ENCODE peak calls at places on chromosomes 3 and 15, in ten cellular contexts. L is iris pigment epithelial cell; D is EL; N is neuronal stem cell; B is activated naive CD8-positive, alpha-beta T cell treated with anti-CD3 and anti-CD28 coated beads, Interleukin-2, amount 50 U/mL, for 24 hours; I is stimulated activated CD8-positive, alpha-beta memory T cell treated with anti-CD3 and anti-CD28 coated beads, Interleukin-12 subunit alpha, Interleukin-12 subunit beta, amount 100 ng/mL, for 4 hours; S is HTR-8/SVneo; R is kidney; P is GM13976; M is neural crest cell. G is an unnamed sample.

GRCh38 chr3:25325229-25325628 is 102.8 kb upstream of the RARB start:
- DNase-seq in N (no peak), R (no peak), B (no peak), D (no peak), L (no peak), M (no peak), S (no peak), I (no peak), P (no peak), G (no peak)

GRCh38 chr15:68489426-68489825 is 57.5 kb upstream of the ITGA11 start:
- DNase-seq in I (no peak), S (no peak), D (no peak), N (no peak), B (no peak), R (no peak), L (no peak), M (no peak), P (no peak), G (no peak)

GRCh38 chr3:102471001-102471400 is 36.2 kb downstream of the ZPLD1 start:
- DNase-seq in P (no peak), N (no peak), I (no peak), B (no peak), S (no peak), M (no peak), R (no peak), D (no peak), L (no peak), G (no peak)

GRCh38 chr3:195697582-195698324 is 23.0 kb upstream of the MUC20 start:
- DNase-seq in B (no peak), I (no peak), L (peak), R (no peak), N (peak), S (peak), D (peak), P (no peak), M (no peak), G (no peak)

GRCh38 chr3:177337548-177338331 is 140.5 kb upstream of the TBL1XR1 start:
- DNase-seq in N (no peak), R (no peak), I (peak), D (peak), B (peak), S (no peak), P (peak), L (peak), M (no peak), G (no peak)

GRCh38 chr3:134072881-134073582 is 43.3 kb upstream of the SLCO2A1 start:
- DNase-seq in M (no peak), I (no peak), D (no peak), L (no peak), N (no peak), P (no peak), S (no peak), B (no peak), R (peak), G (no peak)

GRCh38 chr15:89043031-89044002 is 44.9 kb upstream of the ABHD2 start:
- DNase-seq in I (no peak), N (no peak), M (no peak), P (no peak), S (no peak), L (no peak), D (no peak), B (no peak), R (no peak), G (no peak)

GRCh38 chr3:127745656-127746399 is 73.1 kb downstream of the ABTB1 start:
- DNase-seq in B (no peak), M (no peak), I (no peak), N (no peak), D (no peak), L (no peak), S (no peak), R (no peak), P (no peak), G (no peak)

GRCh38 chr15:52224211-52224610 is 33.0 kb upstream of the GNB5 start:
- DNase-seq in R (no peak), N (no peak), L (no peak), D (no peak), I (no peak), M (no peak), B (no peak), P (no peak), S (no peak), G (no peak)

GRCh38 chr3:75886971-75887526 is 101.7 kb upstream of the ZNF717 start:
- DNase-seq in D (peak), I (no peak), S (peak), N (no peak), P (no peak), L (no peak), B (no peak), M (no peak), R (no peak), G (no peak)

GRCh38 chr3:125179528-125180240 is 32.9 kb downstream of the SLC12A8 start:
- DNase-seq in L (no peak), N (no peak), I (no peak), R (no peak), M (no peak), B (no peak), S (no peak), P (peak), D (no peak), G (no peak)

G was measured in activated B cell treated with CpG ODN at 0.5 μM for 24 hours.